ENCODE peak calls at places on chromosome 2, in eight cellular contexts. Z is type B pancreatic cell; F is cardiac septum; H is NAMALWA; X is activated T-cell treated with anti-CD3 and anti-CD28 coated beads, Interleukin-2, amount 50 U/mL, for 4 hours; D is A172; K is NT2/D1; E is stimulated activated CD4-positive, alpha-beta T cell treated with anti-CD3 and anti-CD28 coated beads, Interleukin-12 subunit alpha, Interleukin-12 subunit beta, amount 100 ng/mL, for 48 hours. B is an unnamed sample.

GRCh38 chr2:121220995-121221394 is 64.0 kb downstream of the TFCP2L1 start:
- DNase-seq in Z (no peak), F (no peak), H (no peak), X (no peak), D (peak), K (no peak), E (no peak), B (no peak)

GRCh38 chr2:47354013-47354816 is 48.7 kb upstream of the MSH2 start:
- DNase-seq in Z (no peak), F (no peak), H (no peak), X (no peak), D (peak), K (no peak), E (no peak), B (no peak)

GRCh38 chr2:236865052-236865451 is 220.6 kb upstream of the COPS8 start:
- DNase-seq in Z (peak), F (no peak), H (no peak), X (no peak), D (no peak), K (no peak), E (no peak), B (no peak)

GRCh38 chr2:32455816-32456215 is 99.0 kb downstream of the BIRC6 start:
- DNase-seq in Z (no peak), F (no peak), H (no peak), X (no peak), D (no peak), K (no peak), E (no peak), B (no peak)

GRCh38 chr2:195815083-195815482 is 158.1 kb downstream of the SLC39A10 start:
- DNase-seq in Z (no peak), F (no peak), H (no peak), X (no peak), D (no peak), K (no peak), E (no peak), B (no peak)

GRCh38 chr2:115161531-115162453 is 719.4 kb downstream of the DPP10 start:
- DNase-seq in Z (peak), F (no peak), H (no peak), X (no peak), D (no peak), K (no peak), E (no peak), B (no peak)

GRCh38 chr2:22281033-22281432 is 1103.9 kb upstream of the KLHL29 start:
- DNase-seq in Z (no peak), F (no peak), H (no peak), X (no peak), D (no peak), K (no peak), E (no peak), B (no peak)

GRCh38 chr2:58598171-58598570 is 357.0 kb upstream of the FANCL start:
- DNase-seq in Z (no peak), F (no peak), H (no peak), X (no peak), D (no peak), K (no peak), E (no peak), B (no peak)

GRCh38 chr2:238947920-238948710 is 100.2 kb downstream of the TWIST2 start:
- DNase-seq in Z (no peak), F (peak), H (no peak), X (no peak), D (peak), K (no peak), E (no peak), B (peak)

GRCh38 chr2:193861557-193861956 is 1666.8 kb upstream of the TMEFF2 start:
- DNase-seq in Z (no peak), F (no peak), H (no peak), X (no peak), D (no peak), K (no peak), E (no peak), B (no peak)

B was measured in left ventricle myocardium inferior.